ENCODE peak calls at places on chromosome 1, in eight cellular contexts. One of them, this sample, is unnamed.

GRCh38 chr1:2416403-2416802 is 4.0 kb upstream of the PEX10 start:
- DNase-seq in lung: no peak
- DNase-seq in fibroblast of mammary gland: no peak
- DNase-seq in stimulated activated CD4-positive, alpha-beta T cell treated with anti-CD3 and anti-CD28 coated beads, Interleukin-1b, Interleukin-23, amount 100 ng/mL, for 1 hour: no peak
- DNase-seq in germinal center: peak; percentile 15
- DNase-seq in amniotic stem cell: no peak
- DNase-seq in aorta: no peak
- DNase-seq in mesothelial cell of epicardium: no peak
- DNase-seq in this sample: no peak

GRCh38 chr1:202691846-202692245 is 18.4 kb downstream of the SYT2 start:
- DNase-seq in lung: no peak
- DNase-seq in fibroblast of mammary gland: no peak
- DNase-seq in stimulated activated CD4-positive, alpha-beta T cell treated with anti-CD3 and anti-CD28 coated beads, Interleukin-1b, Interleukin-23, amount 100 ng/mL, for 1 hour: no peak
- DNase-seq in germinal center: no peak
- DNase-seq in amniotic stem cell: no peak
- DNase-seq in aorta: no peak
- DNase-seq in mesothelial cell of epicardium: no peak
- DNase-seq in this sample: no peak

GRCh38 chr1:119227446-119227845 is 87.0 kb upstream of the WARS2 start:
- DNase-seq in lung: no peak
- DNase-seq in fibroblast of mammary gland: no peak
- DNase-seq in stimulated activated CD4-positive, alpha-beta T cell treated with anti-CD3 and anti-CD28 coated beads, Interleukin-1b, Interleukin-23, amount 100 ng/mL, for 1 hour: no peak
- DNase-seq in germinal center: no peak
- DNase-seq in amniotic stem cell: no peak
- DNase-seq in aorta: no peak
- DNase-seq in mesothelial cell of epicardium: no peak
- DNase-seq in this sample: no peak

GRCh38 chr1:245809361-245809760 is 654.6 kb downstream of the KIF26B start:
- DNase-seq in lung: peak; percentile 11
- DNase-seq in fibroblast of mammary gland: no peak
- DNase-seq in stimulated activated CD4-positive, alpha-beta T cell treated with anti-CD3 and anti-CD28 coated beads, Interleukin-1b, Interleukin-23, amount 100 ng/mL, for 1 hour: no peak
- DNase-seq in germinal center: no peak
- DNase-seq in amniotic stem cell: no peak
- DNase-seq in aorta: no peak
- DNase-seq in mesothelial cell of epicardium: no peak
- DNase-seq in this sample: no peak

GRCh38 chr1:28860332-28861073 is 48.5 kb downstream of the OPRD1 start:
- DNase-seq in lung: no peak
- DNase-seq in fibroblast of mammary gland: peak; percentile 39
- DNase-seq in stimulated activated CD4-positive, alpha-beta T cell treated with anti-CD3 and anti-CD28 coated beads, Interleukin-1b, Interleukin-23, amount 100 ng/mL, for 1 hour: no peak
- DNase-seq in germinal center: no peak
- DNase-seq in amniotic stem cell: no peak
- DNase-seq in aorta: no peak
- DNase-seq in mesothelial cell of epicardium: no peak
- DNase-seq in this sample: no peak

GRCh38 chr1:244226440-244226839 is 175.4 kb downstream of the ZBTB18 start:
- DNase-seq in lung: no peak
- DNase-seq in fibroblast of mammary gland: peak; percentile 39
- DNase-seq in stimulated activated CD4-positive, alpha-beta T cell treated with anti-CD3 and anti-CD28 coated beads, Interleukin-1b, Interleukin-23, amount 100 ng/mL, for 1 hour: no peak
- DNase-seq in germinal center: no peak
- DNase-seq in amniotic stem cell: no peak
- DNase-seq in aorta: no peak
- DNase-seq in mesothelial cell of epicardium: no peak
- DNase-seq in this sample: no peak

GRCh38 chr1:34328281-34328680 is 151.6 kb downstream of the C1orf94 start:
- DNase-seq in lung: no peak
- DNase-seq in fibroblast of mammary gland: no peak
- DNase-seq in stimulated activated CD4-positive, alpha-beta T cell treated with anti-CD3 and anti-CD28 coated beads, Interleukin-1b, Interleukin-23, amount 100 ng/mL, for 1 hour: no peak
- DNase-seq in germinal center: no peak
- DNase-seq in amniotic stem cell: no peak
- DNase-seq in aorta: no peak
- DNase-seq in mesothelial cell of epicardium: no peak
- DNase-seq in this sample: no peak

GRCh38 chr1:14947421-14947820 is 206.1 kb upstream of the TMEM51 start:
- DNase-seq in lung: no peak
- DNase-seq in fibroblast of mammary gland: no peak
- DNase-seq in stimulated activated CD4-positive, alpha-beta T cell treated with anti-CD3 and anti-CD28 coated beads, Interleukin-1b, Interleukin-23, amount 100 ng/mL, for 1 hour: no peak
- DNase-seq in germinal center: no peak
- DNase-seq in amniotic stem cell: no peak
- DNase-seq in aorta: no peak
- DNase-seq in mesothelial cell of epicardium: no peak
- DNase-seq in this sample: no peak

GRCh38 chr1:117929340-117930172 is at the start of the genes GDAP2 and WDR3:
- DNase-seq in lung: peak; percentile 99
- DNase-seq in fibroblast of mammary gland: peak; percentile 95
- DNase-seq in stimulated activated CD4-positive, alpha-beta T cell treated with anti-CD3 and anti-CD28 coated beads, Interleukin-1b, Interleukin-23, amount 100 ng/mL, for 1 hour: peak; percentile 88
- DNase-seq in germinal center: peak; percentile 94
- DNase-seq in amniotic stem cell: peak; percentile 96
- DNase-seq in aorta: peak; percentile 98
- DNase-seq in mesothelial cell of epicardium: peak; percentile 87
- DNase-seq in this sample: peak; percentile 85

This sample was measured in stimulated activated CD8-positive, alpha-beta memory T cell treated with anti-CD3 and anti-CD28 coated beads, Interleukin-7, amount 100 ng/mL, for 48 hours.